ENCODE peak calls at places on chromosome 14, in seven cellular contexts. D, N, L, O, F, H and B are unnamed samples.

GRCh38 chr14:74933925-74934435 is 10.9 kb upstream of the RPS6KL1 start:
- DNase-seq in O (no peak), L (no peak), N (no peak), D (no peak), F (no peak), H (no peak), B (no peak)

GRCh38 chr14:20934148-20934762 is 21.0 kb upstream of the RNASE2 start:
- DNase-seq in N (no peak), L (peak), D (no peak), H (no peak), F (peak), O (peak), B (peak)

GRCh38 chr14:65019944-65020566 is 33.4 kb downstream of the FNTB start:
- DNase-seq in D (peak), N (peak), L (peak), F (peak), O (no peak), H (no peak), B (peak)

GRCh38 chr14:102776761-102777710 is at the start of gene TRAF3:
- DNase-seq in O (peak), F (peak), N (no peak), L (peak), D (peak), H (peak), B (peak)

GRCh38 chr14:64113279-64113678 is 180.9 kb downstream of the ESR2 start:
- DNase-seq in O (no peak), F (peak), D (no peak), N (no peak), H (no peak), L (no peak), B (peak)

GRCh38 chr14:91354221-91354916 is 63.3 kb downstream of the CCDC88C start:
- DNase-seq in H (no peak), O (no peak), L (no peak), N (no peak), D (no peak), F (no peak), B (no peak)

GRCh38 chr14:104940526-104941150 is 16.0 kb downstream of the PLD4 start:
- DNase-seq in N (no peak), L (no peak), F (no peak), D (no peak), H (no peak), O (no peak), B (peak)

GRCh38 chr14:70714055-70714550 is 72.4 kb downstream of the TTC9 start:
- DNase-seq in O (peak), F (peak), H (peak), D (peak), L (no peak), N (peak), B (peak)